ENCODE peak calls at places on chromosomes 4 and X, in four cellular contexts. Y is tibial nerve, H is lower lobe of right lung, K is HL-60. E is an unnamed sample.

GRCh38 chr4:6071191-6071958 is 53.1 kb upstream of the C4orf50 start:
- DNase-seq in Y (no peak), H (peak; percentile 28), K (no peak), E (no peak)

GRCh38 chr4:128601992-128602695 is 207.4 kb upstream of the JADE1 start:
- DNase-seq in Y (no peak), H (no peak), K (no peak), E (no peak)

GRCh38 chr4:174420317-174420716 is 102.0 kb downstream of the HPGD start:
- DNase-seq in Y (no peak), H (no peak), K (no peak), E (no peak)

GRCh38 chr4:118329849-118330248 is 23.0 kb downstream of the PRSS12 start:
- DNase-seq in Y (no peak), H (no peak), K (no peak), E (no peak)

GRCh38 chr4:3337811-3338210 is 45.0 kb downstream of the RGS12 start:
- DNase-seq in Y (no peak), H (no peak), K (no peak), E (no peak)

GRCh38 chr4:6497796-6498195 is 25.4 kb upstream of the PPP2R2C start:
- DNase-seq in Y (no peak), H (no peak), K (no peak), E (no peak)

GRCh38 chr4:68162196-68162595 is 32.5 kb upstream of the TMPRSS11F start:
- DNase-seq in Y (no peak), H (no peak), K (no peak), E (no peak)

GRCh38 chrX:74118503-74118902 is 185.5 kb upstream of the ZCCHC13 start:
- DNase-seq in Y (no peak), H (no peak), K (no peak), E (no peak)

GRCh38 chr4:123505457-123506310 is 109.1 kb downstream of the SPRY1 start:
- DNase-seq in Y (no peak), H (peak; percentile 77), K (no peak), E (no peak)

GRCh38 chrX:526295-527224 is 104.0 kb upstream of the SHOX start:
- DNase-seq in Y (no peak), H (no peak), K (no peak), E (no peak)

GRCh38 chrX:16827225-16827624 is 41.0 kb downstream of the TXLNG start:
- DNase-seq in Y (no peak), H (no peak), K (no peak), E (no peak)

GRCh38 chr4:138251904-138252303 is 9.8 kb upstream of the SLC7A11 start:
- DNase-seq in Y (no peak), H (no peak), K (no peak), E (no peak)

GRCh38 chrX:151687635-151688034 is 7.6 kb upstream of the PRRG3 start:
- DNase-seq in Y (no peak), H (no peak), K (no peak), E (no peak)

GRCh38 chr4:37687666-37688065 is 1.5 kb upstream of the RELL1 start:
- DNase-seq in Y (no peak), H (no peak), K (no peak), E (no peak)

GRCh38 chr4:78057135-78057599 is at the start of gene FRAS1:
- DNase-seq in Y (no peak), H (peak; percentile 45), K (no peak), E (no peak)

GRCh38 chr4:150886597-150886996 is 128.5 kb downstream of the LRBA start:
- DNase-seq in Y (no peak), H (no peak), K (no peak), E (no peak)

GRCh38 chr4:83830138-83830537 is 294.2 kb downstream of the GPAT3 start:
- DNase-seq in Y (no peak), H (no peak), K (no peak), E (no peak)

GRCh38 chrX:96433409-96434122 is 251.1 kb upstream of the DIAPH2 start:
- DNase-seq in Y (no peak), H (no peak), K (no peak), E (no peak)

DNA sequence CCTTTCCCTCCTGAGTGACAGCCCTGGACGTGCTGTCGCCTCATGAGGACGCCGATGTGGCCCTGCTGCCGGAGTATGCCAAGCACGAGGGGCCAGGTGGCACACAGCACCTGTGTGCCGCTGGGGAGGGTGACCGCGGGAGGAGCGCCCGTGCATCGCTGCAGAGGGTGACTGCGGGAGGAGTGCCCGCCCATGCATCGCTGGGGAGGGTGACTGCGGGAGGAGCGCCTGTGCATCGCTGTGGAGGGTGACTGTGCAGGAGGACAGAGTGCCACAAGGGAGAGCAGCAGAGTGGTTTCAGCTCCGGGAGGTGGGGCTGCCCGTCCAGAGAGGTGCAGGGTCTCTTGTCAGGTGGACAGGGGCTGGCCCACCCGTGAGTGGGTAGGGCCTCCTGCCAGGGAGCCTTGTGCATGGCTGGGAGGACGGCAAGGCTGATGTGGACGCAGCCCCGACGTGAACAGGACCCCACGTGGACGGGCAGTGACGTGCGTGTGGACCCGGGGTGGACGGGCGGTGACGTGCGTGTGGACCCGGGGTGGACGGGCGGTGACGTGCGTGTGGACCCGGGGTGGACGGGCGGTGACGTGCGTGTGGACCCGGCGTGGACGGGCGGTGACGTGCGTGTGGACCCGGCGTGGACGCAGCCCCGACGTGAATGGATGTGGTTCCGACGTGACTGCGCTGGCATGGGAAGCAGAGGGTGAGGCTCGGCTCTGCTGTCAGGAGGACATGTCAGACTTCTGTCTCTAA is 14.7 kb downstream of the PCGF3 start:
- DNase-seq in Y (no peak), H (no peak), K (no peak), E (no peak)
- H3K27ac ChIP-seq in Y (peak overlapping the region; percentile 20), H (no peak overlapping the region), K (no peak overlapping the region), E (no peak overlapping the region)

DNA sequence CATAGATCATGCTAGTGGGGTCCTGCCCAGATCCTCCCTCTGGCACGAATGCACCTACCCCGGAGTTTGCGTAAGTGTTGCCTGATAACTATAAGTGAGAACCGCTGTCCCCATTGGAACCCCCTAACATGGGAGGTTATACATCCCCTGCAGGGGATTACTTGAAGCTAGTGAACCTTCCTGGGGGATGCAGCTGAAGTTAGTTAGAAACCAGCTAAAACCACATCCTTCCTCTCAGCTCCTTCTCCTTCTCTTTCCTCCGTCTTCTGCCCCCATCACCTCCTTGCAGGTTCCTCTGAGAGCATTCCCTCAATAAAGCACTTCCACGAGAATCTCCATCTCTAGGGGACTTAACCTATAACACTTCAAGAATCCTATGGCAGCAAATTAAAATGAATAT is 95.0 kb downstream of the ZNF827 start:
- DNase-seq in Y (no peak), H (no peak), K (no peak), E (no peak)
- H3K27ac ChIP-seq in Y (no peak overlapping the region), H (no peak overlapping the region), K (no peak overlapping the region), E (no peak overlapping the region)

DNA sequence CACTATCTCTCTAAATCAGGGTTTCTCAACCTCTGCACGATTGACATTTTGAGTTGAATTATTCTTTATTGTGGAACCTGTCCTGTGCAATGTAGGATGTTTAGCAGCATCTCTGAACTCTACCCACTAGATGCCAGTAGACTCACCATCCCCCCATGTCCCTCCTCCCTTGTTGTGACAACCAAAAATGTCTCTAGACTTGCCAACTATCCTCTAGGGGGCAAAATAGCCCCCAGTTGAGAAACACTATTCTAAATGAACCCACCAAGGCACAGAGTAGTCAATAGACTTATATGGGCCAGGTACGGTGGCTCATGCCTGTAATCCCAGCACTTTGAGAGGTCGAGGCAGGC is 49.1 kb upstream of the GAB1 start:
- DNase-seq in Y (no peak), H (no peak), K (no peak), E (no peak)
- H3K27ac ChIP-seq in Y (peak overlapping the region; percentile 82), H (peak overlapping the region; percentile 3), K (no peak overlapping the region), E (no peak overlapping the region)

DNA sequence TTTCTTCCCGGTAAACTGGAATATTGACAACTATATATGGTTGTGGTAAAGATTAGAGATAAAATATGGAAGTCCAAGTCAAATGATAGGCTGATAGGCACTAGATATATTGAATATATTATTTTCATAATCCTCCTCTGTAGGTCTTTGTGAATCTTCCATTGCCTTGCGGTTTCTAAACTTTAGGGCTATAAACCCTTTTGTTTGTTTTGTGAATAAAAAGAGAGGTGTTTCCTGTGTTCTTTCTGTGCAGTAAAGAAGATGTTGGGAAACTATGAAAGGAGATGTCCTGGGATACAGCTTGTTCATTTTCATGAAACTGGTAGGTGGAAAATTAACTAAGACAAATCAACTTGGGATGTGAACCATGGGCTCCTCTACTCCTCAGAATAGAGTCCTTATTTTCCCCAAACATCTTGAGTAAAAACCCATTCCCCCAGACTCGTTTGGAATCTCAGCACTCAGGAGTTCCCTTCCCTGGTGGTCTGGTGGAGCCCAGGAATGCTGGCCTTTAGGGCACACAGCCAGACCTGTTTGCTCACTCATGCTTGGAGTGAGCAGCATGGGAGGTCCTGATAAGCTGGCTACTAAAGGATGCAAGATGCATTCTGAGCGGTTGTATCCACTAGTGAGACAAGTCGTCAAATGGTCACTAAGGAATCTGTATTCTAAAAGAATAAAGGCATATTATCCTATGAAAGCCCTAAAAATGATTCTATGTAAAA is 22.2 kb downstream of the PRDM8 start:
- DNase-seq in Y (no peak), H (no peak), K (no peak), E (no peak)
- H3K27ac ChIP-seq in Y (no peak overlapping the region), H (no peak overlapping the region), K (no peak overlapping the region), E (no peak overlapping the region)

GRCh38 chr4:15935504-15936392 is 2.8 kb downstream of the FGFBP1 start:
- DNase-seq in Y (no peak), H (no peak), K (no peak), E (no peak)

GRCh38 chr4:15936495-15936894 is 2.0 kb downstream of the FGFBP1 start:
- DNase-seq in Y (no peak), H (peak; percentile 48), K (no peak), E (no peak)

GRCh38 chr4:15938640-15939039 is at the start of gene FGFBP1:
- DNase-seq in Y (no peak), H (no peak), K (no peak), E (no peak)

GRCh38 chr4:15934259-15934658 is 4.3 kb downstream of the FGFBP1 start:
- DNase-seq in Y (no peak), H (no peak), K (no peak), E (no peak)

GRCh38 chr4:15938182-15938581 is 358 bp downstream of the FGFBP1 start:
- DNase-seq in Y (no peak), H (peak; percentile 66), K (no peak), E (no peak)
- H3K27ac ChIP-seq in Y (no peak overlapping the region), H (no peak overlapping the region), K (no peak overlapping the region), E (no peak overlapping the region)

GRCh38 chr4:19729873-19730735 is 521.6 kb upstream of the SLIT2 start:
- DNase-seq in Y (no peak), H (no peak), K (no peak), E (no peak)
- H3K27ac ChIP-seq in Y (no peak overlapping the region), H (no peak overlapping the region), K (no peak overlapping the region), E (no peak overlapping the region)